ENCODE peak calls at places on chromosomes 11 and 22, in eight cellular contexts. S is GM20000, Y is Calu3, E is GM13977, L is stomach, U is GM12865, X is cardiac fibroblast, I is fibroblast of lung. B is an unnamed sample.
A peak's percentile ranks its signal among the peaks of the same experiment; 100 is the strongest.

GRCh38 chr11:19025799-19026406 is 34.6 kb downstream of the MRGPRX2 start:
- DNase-seq in S (no peak), Y (no peak), E (no peak), L (no peak), U (no peak), X (peak; percentile 20), I (no peak), B (no peak)

GRCh38 chr22:31144223-31144622 is 3.9 kb upstream of the PLA2G3 start:
- DNase-seq in S (no peak), Y (no peak), E (no peak), L (no peak), U (no peak), X (peak; percentile 67), I (peak; percentile 23), B (no peak)

GRCh38 chr11:134880788-134881187 is 468.7 kb upstream of the B3GAT1 start:
- DNase-seq in S (no peak), Y (no peak), E (no peak), L (no peak), U (no peak), X (no peak), I (no peak), B (no peak)

GRCh38 chr11:79314906-79315689 is 125.7 kb downstream of the TENM4 start:
- DNase-seq in S (no peak), Y (no peak), E (no peak), L (no peak), U (peak; percentile 2), X (peak; percentile 19), I (peak; percentile 34), B (no peak)

GRCh38 chr11:117976445-117976844 is 9.7 kb upstream of the IL10RA start:
- DNase-seq in S (no peak), Y (no peak), E (no peak), L (no peak), U (no peak), X (no peak), I (no peak), B (no peak)

GRCh38 chr11:47464479-47464878 is 15.5 kb upstream of the RAPSN start:
- DNase-seq in S (no peak), Y (no peak), E (no peak), L (no peak), U (no peak), X (peak; percentile 68), I (peak; percentile 13), B (no peak)

GRCh38 chr11:126636911-126637799 is 281.7 kb downstream of the ST3GAL4 start:
- DNase-seq in S (no peak), Y (no peak), E (no peak), L (no peak), U (no peak), X (peak; percentile 42), I (no peak), B (no peak)

GRCh38 chr11:94450061-94450460 is 43.6 kb downstream of the MRE11 start:
- DNase-seq in S (no peak), Y (no peak), E (no peak), L (no peak), U (no peak), X (peak; percentile 62), I (peak; percentile 12), B (no peak)

GRCh38 chr11:113162590-113162961 is 151.8 kb upstream of the TTC12 start:
- DNase-seq in S (no peak), Y (no peak), E (no peak), L (peak; percentile 50), U (no peak), X (no peak), I (no peak), B (no peak)

GRCh38 chr22:20488946-20489345 is 6.6 kb downstream of the KLHL22 start:
- DNase-seq in S (no peak), Y (no peak), E (no peak), L (no peak), U (no peak), X (no peak), I (no peak), B (no peak)

GRCh38 chr11:63262562-63262961 is 19.2 kb upstream of the SLC22A25 start:
- DNase-seq in S (no peak), Y (no peak), E (no peak), L (no peak), U (no peak), X (no peak), I (no peak), B (no peak)

GRCh38 chr11:125207866-125208425 is 43.4 kb downstream of the PKNOX2 start:
- DNase-seq in S (no peak), Y (no peak), E (no peak), L (no peak), U (no peak), X (peak; percentile 4), I (no peak), B (no peak)

GRCh38 chr11:43833657-43834073 is 47.0 kb upstream of the ALKBH3 start:
- DNase-seq in S (no peak), Y (no peak), E (no peak), L (peak; percentile 34), U (no peak), X (peak; percentile 78), I (peak; percentile 91), B (no peak)

DNA sequence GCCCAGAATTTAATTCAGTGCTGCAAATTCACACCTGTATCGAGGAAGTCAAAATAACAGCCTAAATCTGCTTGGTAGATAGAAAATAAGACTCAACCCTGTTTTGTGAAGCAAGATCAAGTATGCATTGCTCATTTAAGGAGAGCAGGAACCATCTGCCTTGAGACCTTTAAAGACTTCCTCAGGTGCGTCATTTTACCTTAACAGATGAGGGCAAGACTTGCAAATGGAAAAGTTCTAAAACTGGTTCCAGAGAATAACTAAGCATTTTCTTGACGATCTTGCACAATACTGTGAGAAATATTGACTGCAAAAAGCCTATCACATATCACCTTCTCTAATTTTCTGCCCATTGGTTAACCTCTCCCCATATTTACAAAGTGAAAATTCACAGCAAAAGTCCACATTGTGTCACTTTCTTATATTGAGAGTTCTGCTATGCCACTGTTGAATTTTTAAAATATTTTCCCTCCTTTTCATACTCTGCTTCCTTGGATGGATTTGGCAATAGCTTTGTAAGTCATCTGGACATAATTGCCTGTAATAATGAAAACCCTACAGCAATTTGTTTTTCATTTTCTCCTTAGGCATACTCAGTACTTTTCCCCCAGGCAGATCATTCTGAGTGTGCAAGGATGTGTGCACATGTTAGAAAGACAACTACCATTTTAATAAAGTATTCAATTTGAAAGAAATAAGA is 234.2 kb downstream of the AASDHPPT start:
- DNase-seq in S (no peak), Y (no peak), E (no peak), L (no peak), U (no peak), X (no peak), I (no peak), B (no peak)
- TF ChIP-seq CTCF in S (no peak), Y (no peak), E (no peak), L (no peak), U (no peak), X (no peak), I (no peak), B (no peak)

GRCh38 chr22:21567456-21568206 is at the start of gene UBE2L3:
- DNase-seq in S (peak; percentile 94), Y (peak; percentile 90), E (peak; percentile 94), L (peak; percentile 82), U (peak; percentile 89), X (peak; percentile 85), I (peak; percentile 80), B (peak; percentile 92)
- TF ChIP-seq CTCF in S (no peak), Y (no peak), E (no peak), L (no peak), U (no peak), X (no peak), I (no peak), B (no peak)

DNA sequence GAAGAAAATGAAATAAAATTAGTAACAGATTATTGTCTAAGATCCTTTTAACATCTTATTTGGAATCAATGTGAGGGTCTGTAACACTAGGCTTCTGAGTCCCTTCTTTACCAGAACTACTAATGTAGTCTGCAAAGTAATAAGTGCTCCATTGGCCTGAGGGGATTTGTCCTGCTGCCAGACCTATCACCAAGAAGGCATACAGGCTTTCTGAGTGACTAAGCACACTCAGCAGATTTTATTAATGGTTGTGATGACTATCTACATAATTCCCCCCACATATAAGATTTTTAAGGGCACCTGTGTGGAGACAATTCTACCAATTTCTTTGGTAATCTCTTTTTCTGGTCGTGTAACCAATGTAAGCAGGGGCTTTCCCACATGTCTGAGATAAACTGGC is 365.0 kb upstream of the FAT3 start:
- DNase-seq in S (no peak), Y (no peak), E (no peak), L (no peak), U (no peak), X (no peak), I (no peak), B (no peak)
- TF ChIP-seq CTCF in S (no peak), Y (no peak), E (no peak), L (no peak), U (no peak), X (no peak), I (no peak), B (no peak)

DNA sequence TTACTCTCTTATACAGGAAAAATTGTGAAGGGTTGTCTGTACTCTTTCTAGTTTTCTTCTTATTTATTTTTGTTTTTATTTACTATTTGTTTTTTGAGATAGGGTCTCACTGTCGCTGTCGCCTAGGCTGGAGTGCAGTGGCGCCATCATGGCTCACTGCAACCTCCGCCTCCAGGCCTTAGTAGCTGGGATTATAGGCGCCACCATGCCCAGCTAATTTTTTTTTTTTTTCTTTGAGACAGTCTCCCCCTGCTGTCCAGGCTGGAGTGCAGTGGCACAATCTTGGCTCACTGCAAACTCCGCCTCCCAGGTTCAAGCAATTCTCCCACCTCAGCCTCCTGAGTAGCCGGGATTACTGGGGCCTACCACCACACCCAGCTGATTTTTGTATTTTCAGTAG is 18.4 kb downstream of the CUL5 start:
- DNase-seq in S (no peak), Y (no peak), E (no peak), L (no peak), U (no peak), X (no peak), I (no peak), B (no peak)
- TF ChIP-seq CTCF in S (no peak), Y (no peak), E (peak; percentile 13), L (no peak), U (no peak), X (peak; percentile 5), I (no peak), B (no peak)

DNA sequence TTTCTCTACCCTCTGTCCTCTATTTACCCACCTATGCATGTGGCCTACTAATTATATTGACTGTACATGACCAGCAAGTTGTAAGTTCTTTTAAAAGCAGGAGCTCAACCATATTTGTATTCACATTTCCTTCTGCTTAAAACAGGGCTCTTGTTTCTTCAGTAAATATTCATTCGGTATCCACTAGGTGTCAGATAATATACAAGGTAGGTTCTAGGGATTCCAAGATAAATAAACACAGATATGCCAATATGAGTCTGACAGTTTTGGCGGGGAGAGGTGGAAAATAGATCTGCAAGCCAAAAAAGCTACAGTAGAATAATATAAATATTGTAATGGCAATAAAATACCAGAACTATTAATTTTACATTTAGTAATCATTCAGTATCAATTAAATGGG is 15.3 kb upstream of the RAB30 start:
- DNase-seq in S (no peak), Y (no peak), E (no peak), L (no peak), U (no peak), X (peak; percentile 30), I (no peak), B (no peak)
- TF ChIP-seq CTCF in S (no peak), Y (no peak), E (peak; percentile 22), L (no peak), U (no peak), X (no peak), I (no peak), B (peak; percentile 11)